ENCODE peak calls at places on chromosomes 12 and 14, in five cellular contexts. P is right cardiac atrium, T is NCI-H1105 treated with DMSO at 0.1 percent for 48 hours, N is A172, H is left cardiac atrium. A is an unnamed sample.
A peak's percentile ranks its signal among the peaks of the same experiment; 100 is the strongest.

GRCh38 chr12:21828779-21829178 is 54.3 kb upstream of the KCNJ8 start:
- DNase-seq in P (no peak), H (no peak), T (no peak), N (no peak), A (no peak)

GRCh38 chr12:83758889-83759631 is 1072.4 kb downstream of the TMTC2 start:
- DNase-seq in H (no peak), T (no peak), P (no peak), N (no peak), A (no peak)

GRCh38 chr14:24250354-24250753 is 7.9 kb upstream of the TINF2 start:
- DNase-seq in T (no peak), P (no peak), H (no peak), N (no peak), A (no peak)

GRCh38 chr12:122021193-122021821 is 377 bp upstream of the BCL7A start:
- DNase-seq in N (no peak), H (peak; percentile 35), P (peak; percentile 42), T (peak; percentile 39), A (no peak)

GRCh38 chr14:105204206-105204930 is 23.3 kb upstream of the NUDT14 start:
- DNase-seq in P (peak; percentile 56), H (peak; percentile 66), N (peak; percentile 19), T (no peak), A (no peak)

GRCh38 chr12:131211279-131211938 is 257.7 kb downstream of the ADGRD1 start:
- DNase-seq in H (no peak), N (no peak), P (no peak), T (no peak), A (no peak)

GRCh38 chr14:70888681-70889175 is 18.5 kb upstream of the PCNX1 start:
- DNase-seq in N (no peak), H (no peak), T (no peak), P (no peak), A (no peak)

GRCh38 chr12:130075497-130076076 is 86.7 kb upstream of the FZD10 start:
- DNase-seq in P (no peak), H (no peak), T (no peak), N (no peak), A (no peak)

GRCh38 chr14:77204907-77205306 is 23.3 kb downstream of the TMEM63C start:
- DNase-seq in T (no peak), P (no peak), N (no peak), H (no peak), A (no peak)

GRCh38 chr12:67382206-67382871 is 113.2 kb downstream of the CAND1 start:
- DNase-seq in T (no peak), N (no peak), P (no peak), H (no peak), A (no peak)

GRCh38 chr14:40674503-40674902 is 932.2 kb upstream of the LRFN5 start:
- DNase-seq in H (no peak), T (no peak), N (no peak), P (no peak), A (no peak)

GRCh38 chr12:65827827-65828231 is 3.5 kb downstream of the HMGA2 start:
- DNase-seq in N (no peak), P (no peak), H (no peak), T (no peak), A (no peak)

GRCh38 chr12:122749569-122750332 is 2.9 kb upstream of the DENR start:
- DNase-seq in T (no peak), P (no peak), H (no peak), N (peak; percentile 16), A (no peak)

GRCh38 chr12:109567296-109567695 is 6.0 kb downstream of the MMAB start:
- DNase-seq in N (no peak), P (no peak), T (no peak), H (no peak), A (no peak)

GRCh38 chr14:65025818-65026217 is 39.1 kb downstream of the FNTB start:
- DNase-seq in T (no peak), N (no peak), P (no peak), H (no peak), A (no peak)

GRCh38 chr14:68884031-68885030 is 91.5 kb upstream of the ZFP36L1 start:
- DNase-seq in N (peak; percentile 45), H (peak; percentile 64), P (peak; percentile 51), T (no peak), A (no peak)

GRCh38 chr12:118463677-118464076 is 87.3 kb downstream of the SUDS3 start:
- DNase-seq in T (no peak), P (no peak), H (no peak), N (no peak), A (no peak)

GRCh38 chr14:103384450-103385152 is 614 bp upstream of the MARK3 start:
- DNase-seq in T (no peak), H (no peak), N (no peak), P (no peak), A (no peak)

GRCh38 chr12:20472089-20472488 is 103.8 kb downstream of the PDE3A start:
- DNase-seq in T (no peak), P (no peak), N (no peak), H (no peak), A (no peak)

GRCh38 chr14:105974902-105975301 is 448.5 kb downstream of the TMEM121 start:
- DNase-seq in N (peak; percentile 5), H (no peak), T (no peak), P (no peak), A (no peak)

GRCh38 chr12:88237954-88238353 is 95.8 kb downstream of the TMTC3 start:
- DNase-seq in P (no peak), T (no peak), N (peak; percentile 65), H (no peak), A (no peak)

GRCh38 chr14:51776102-51776894 is 84.1 kb upstream of the GNG2 start:
- DNase-seq in T (peak; percentile 66), P (peak; percentile 57), N (peak; percentile 60), H (peak; percentile 58), A (peak; percentile 39)

GRCh38 chr12:19978193-19978592 is 390.1 kb upstream of the PDE3A start:
- DNase-seq in P (no peak), N (peak; percentile 15), T (no peak), H (no peak), A (no peak)

GRCh38 chr12:96237465-96238077 is 43.4 kb downstream of the ELK3 start:
- DNase-seq in N (peak; percentile 91), P (peak; percentile 76), T (no peak), H (peak; percentile 77), A (no peak)

GRCh38 chr12:64006211-64006610 is 161.7 kb downstream of the SRGAP1 start:
- DNase-seq in N (no peak), P (no peak), H (no peak), T (no peak), A (no peak)

GRCh38 chr14:64658201-64658600 is 46.0 kb upstream of the PLEKHG3 start:
- DNase-seq in N (no peak), P (no peak), H (no peak), T (no peak), A (no peak)

GRCh38 chr12:59164226-59164625 is 243.9 kb upstream of the LRIG3 start:
- DNase-seq in N (no peak), P (no peak), H (no peak), T (no peak), A (no peak)